ENCODE peak calls at places on chromosomes 11 and 22, in six cellular contexts. R is HepG2, Y is right lobe of liver, X is kidney, S is HFFc6, L is brain microvascular endothelial cell. K is an unnamed sample.

GRCh38 chr11:107947904-107948303 is 19.7 kb downstream of the RAB39A start:
- DNase-seq in R (no peak), Y (no peak), X (no peak), S (no peak), L (no peak), K (no peak)

GRCh38 chr22:23278883-23279675 is 98.8 kb downstream of the BCR start:
- DNase-seq in R (no peak), Y (no peak), X (no peak), S (no peak), L (no peak), K (no peak)

GRCh38 chr11:876550-876949 is 33.9 kb downstream of the TSPAN4 start:
- DNase-seq in R (no peak), Y (peak; percentile 84), X (no peak), S (no peak), L (no peak), K (no peak)

GRCh38 chr11:77159219-77159936 is 31.3 kb downstream of the MYO7A start:
- DNase-seq in R (no peak), Y (no peak), X (no peak), S (no peak), L (no peak), K (no peak)

GRCh38 chr11:5737091-5737490 is 843 bp downstream of the OR56B1 start:
- DNase-seq in R (no peak), Y (no peak), X (no peak), S (peak; percentile 8), L (peak; percentile 69), K (no peak)

GRCh38 chr11:84165139-84165538 is 879.0 kb upstream of the CCDC90B start:
- DNase-seq in R (no peak), Y (no peak), X (no peak), S (no peak), L (no peak), K (no peak)

GRCh38 chr22:49523374-49524008 is 304.2 kb downstream of the BRD1 start:
- DNase-seq in R (no peak), Y (no peak), X (no peak), S (no peak), L (no peak), K (no peak)

GRCh38 chr22:44587004-44587793 is 89.2 kb upstream of the RTL6 start:
- DNase-seq in R (no peak), Y (no peak), X (peak; percentile 70), S (no peak), L (no peak), K (no peak)

GRCh38 chr22:46673205-46673604 is 53.0 kb downstream of the GRAMD4 start:
- DNase-seq in R (no peak), Y (no peak), X (no peak), S (no peak), L (no peak), K (no peak)

DNA sequence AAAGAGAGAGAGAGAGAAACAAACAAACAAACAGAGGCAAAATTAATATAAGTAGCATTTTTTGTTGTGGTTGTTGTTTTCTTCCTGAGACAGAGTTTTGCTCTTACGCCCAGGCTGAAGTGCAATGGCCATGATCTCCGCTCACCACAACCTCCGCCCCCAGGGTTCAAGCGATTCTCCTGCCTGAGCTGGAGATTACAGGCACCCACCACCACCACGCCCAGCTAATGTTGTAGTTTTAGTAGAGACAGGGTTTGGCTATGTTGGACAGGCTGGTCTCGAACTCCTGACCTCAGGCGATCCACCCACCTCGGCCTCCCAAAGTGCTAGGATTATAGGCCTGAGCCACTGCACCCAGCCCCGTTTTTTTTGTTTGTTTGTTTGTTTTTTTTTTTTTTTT is 64.5 kb downstream of the MCHR1 start:
- DNase-seq in R (no peak), Y (no peak), X (no peak), S (no peak), L (no peak), K (no peak)
- TF ChIP-seq CTCF in R (no peak), Y (no peak), X (no peak), S (no peak), L (no peak), K (no peak)

GRCh38 chr11:114191893-114192292 is 104.3 kb upstream of the NNMT start:
- DNase-seq in R (no peak), Y (no peak), X (no peak), S (no peak), L (no peak), K (no peak)

GRCh38 chr11:114190630-114191029 is 105.6 kb upstream of the NNMT start:
- DNase-seq in R (no peak), Y (no peak), X (no peak), S (no peak), L (no peak), K (no peak)

GRCh38 chr11:114195981-114196731 is 100.0 kb upstream of the NNMT start:
- DNase-seq in R (no peak), Y (no peak), X (no peak), S (no peak), L (no peak), K (no peak)

GRCh38 chr11:114193730-114194674 is 102.2 kb upstream of the NNMT start:
- DNase-seq in R (no peak), Y (no peak), X (no peak), S (no peak), L (no peak), K (no peak)

GRCh38 chr11:114192841-114193389 is 103.3 kb upstream of the NNMT start:
- DNase-seq in R (no peak), Y (no peak), X (no peak), S (no peak), L (no peak), K (no peak)
- TF ChIP-seq CTCF in R (peak; percentile 44), Y (no peak), X (no peak), S (peak; percentile 31), L (peak; percentile 28), K (no peak)

GRCh38 chr11:64875369-64876225 is 2.8 kb downstream of the EHD1 start:
- DNase-seq in R (no peak), Y (peak; percentile 91), X (no peak), S (no peak), L (no peak), K (no peak)
- TF ChIP-seq CTCF in R (peak; percentile 32), Y (no peak), X (no peak), S (no peak), L (peak; percentile 31), K (no peak)

DNA sequence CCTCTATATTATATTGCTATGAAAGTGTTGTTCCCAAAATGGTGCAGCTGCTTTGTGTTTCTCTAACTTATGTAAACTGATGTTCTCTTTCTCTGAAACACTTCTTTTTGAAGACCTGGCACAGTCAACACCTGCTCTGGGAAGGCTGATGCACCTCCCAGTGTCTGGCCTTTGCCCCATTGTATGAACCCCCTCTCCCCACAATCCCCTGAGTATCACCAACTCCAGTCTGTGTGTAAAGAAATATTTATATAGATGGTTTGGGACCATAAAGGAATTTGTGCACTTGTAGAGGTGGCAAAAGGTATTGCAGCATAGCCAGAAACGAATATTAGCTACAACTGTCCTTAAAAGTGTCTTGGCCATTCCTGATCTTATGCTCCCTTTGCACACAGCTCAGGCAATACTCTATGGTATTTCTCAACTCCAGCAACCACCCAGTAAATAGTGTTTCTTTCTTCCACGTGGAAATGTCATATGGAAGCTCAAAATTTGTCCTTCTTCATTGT is 365.2 kb upstream of the DDI1 start:
- DNase-seq in R (no peak), Y (no peak), X (no peak), S (no peak), L (no peak), K (no peak)
- TF ChIP-seq CTCF in R (no peak), Y (no peak), X (no peak), S (peak; percentile 43), L (peak; percentile 13), K (no peak)

DNA sequence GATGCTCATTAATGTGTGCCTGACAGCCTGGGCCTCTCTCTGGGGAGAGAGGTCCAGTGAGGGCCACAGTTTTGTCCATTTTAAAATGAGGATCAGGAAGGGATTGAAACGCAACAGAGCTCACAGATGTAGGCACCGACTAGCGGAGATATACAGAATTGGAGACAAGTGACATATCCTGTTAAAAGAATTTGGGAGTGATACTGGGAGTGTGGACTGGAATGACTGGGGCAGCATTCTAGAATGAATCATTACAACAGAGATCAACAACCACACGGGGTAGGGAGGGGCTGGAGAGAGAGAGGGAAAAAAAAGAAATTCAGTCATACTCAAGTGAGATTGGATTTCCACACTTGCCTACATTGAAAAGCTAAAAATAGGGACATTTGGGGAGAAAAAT is 2.5 kb upstream of the NCAM1 start:
- DNase-seq in R (no peak), Y (no peak), X (no peak), S (peak; percentile 9), L (no peak), K (no peak)
- TF ChIP-seq CTCF in R (no peak), Y (no peak), X (no peak), S (no peak), L (peak; percentile 46), K (no peak)

DNA sequence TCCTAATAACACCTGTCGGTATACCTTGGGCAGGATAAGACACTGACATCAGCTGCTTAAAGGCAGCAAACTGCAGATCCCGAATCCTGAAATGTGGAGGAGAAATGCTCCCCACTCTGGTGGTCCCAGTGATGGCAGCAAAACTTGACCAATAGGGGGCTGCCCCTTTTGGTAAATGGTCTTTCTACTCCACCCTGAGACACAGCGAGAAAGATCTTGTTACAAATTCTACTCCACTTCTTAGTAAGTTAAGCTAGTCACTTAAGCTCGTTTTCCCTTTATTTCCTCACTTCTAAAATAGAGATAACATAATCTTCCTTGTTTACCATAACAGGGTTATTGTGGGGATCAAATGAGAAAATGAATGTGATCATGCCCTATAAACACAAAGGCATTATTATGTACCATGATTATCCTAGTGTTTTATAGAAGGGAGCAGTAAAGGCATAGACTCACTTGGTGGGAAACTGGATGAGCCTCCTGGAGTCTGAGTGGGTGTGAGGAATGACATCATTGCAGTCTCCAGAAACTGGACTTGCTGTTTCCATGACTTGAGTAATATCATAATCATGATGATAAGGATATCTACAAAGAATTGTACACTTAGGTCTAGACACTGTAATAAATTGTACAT is 50.9 kb downstream of the ENDOD1 start:
- DNase-seq in R (no peak), Y (no peak), X (no peak), S (no peak), L (peak; percentile 87), K (no peak)
- TF ChIP-seq CTCF in R (no peak), Y (no peak), X (no peak), S (no peak), L (no peak), K (no peak)

GRCh38 chr11:91513734-91514133 is 710.9 kb upstream of the FAT3 start:
- DNase-seq in R (no peak), Y (no peak), X (no peak), S (no peak), L (peak; percentile 3), K (no peak)
- TF ChIP-seq CTCF in R (no peak), Y (no peak), X (no peak), S (no peak), L (peak; percentile 34), K (no peak)

GRCh38 chr11:62245271-62245753 is 3.3 kb downstream of the SCGB1D2 start:
- DNase-seq in R (peak; percentile 50), Y (no peak), X (no peak), S (peak; percentile 4), L (peak; percentile 27), K (peak; percentile 38)
- TF ChIP-seq CTCF in R (peak; percentile 86), Y (no peak), X (no peak), S (peak; percentile 8), L (peak; percentile 46), K (no peak)